ENCODE peak calls at places on chromosomes 13 and 19, in eight cellular contexts. F is effector CD8-positive, alpha-beta T cell; Y is sciatic nerve; M is Karpas-422; V is ascending aorta; D is tibial artery; G is non-pigmented ciliary epithelial cell; B is stimulated activated CD8-positive, alpha-beta memory T cell treated with anti-CD3 and anti-CD28 coated beads, Interleukin-4, amount 100 ng/mL, for 4 hours. Q is an unnamed sample.

GRCh38 chr13:43196171-43196611 is 172.8 kb downstream of the DNAJC15 start:
- DNase-seq in F (no peak), Y (no peak), M (no peak), V (no peak), D (no peak), G (no peak), B (no peak), Q (peak)

GRCh38 chr13:76523740-76524382 is 362.3 kb downstream of the KCTD12 start:
- DNase-seq in F (no peak), Y (no peak), M (no peak), V (no peak), D (no peak), G (no peak), B (no peak), Q (no peak)

GRCh38 chr13:29849071-29849541 is 1.3 kb downstream of the UBL3 start:
- DNase-seq in F (no peak), Y (no peak), M (peak), V (peak), D (no peak), G (no peak), B (no peak), Q (peak)

GRCh38 chr13:59931621-59932020 is 232.1 kb downstream of the DIAPH3 start:
- DNase-seq in F (no peak), Y (no peak), M (no peak), V (no peak), D (no peak), G (no peak), B (no peak), Q (no peak)

GRCh38 chr13:45850020-45850613 is 1.4 kb downstream of the SIAH3 start:
- DNase-seq in F (no peak), Y (no peak), M (no peak), V (no peak), D (no peak), G (no peak), B (no peak), Q (no peak)

GRCh38 chr19:18771328-18772242 is 19.5 kb downstream of the COMP start:
- DNase-seq in F (no peak), Y (no peak), M (peak), V (no peak), D (no peak), G (no peak), B (no peak), Q (no peak)

GRCh38 chr19:47232422-47233211 is 1.6 kb upstream of the BBC3 start:
- DNase-seq in F (no peak), Y (no peak), M (no peak), V (no peak), D (no peak), G (no peak), B (no peak), Q (no peak)

GRCh38 chr13:93265800-93266199 is 39.2 kb downstream of the GPC6 start:
- DNase-seq in F (no peak), Y (no peak), M (no peak), V (no peak), D (no peak), G (no peak), B (no peak), Q (no peak)

GRCh38 chr13:29162638-29163037 is 342.5 kb downstream of the MTUS2 start:
- DNase-seq in F (no peak), Y (no peak), M (no peak), V (no peak), D (no peak), G (no peak), B (no peak), Q (no peak)

GRCh38 chr19:48896191-48896720 is 2.3 kb downstream of the TULP2 start:
- DNase-seq in F (peak), Y (peak), M (peak), V (no peak), D (peak), G (no peak), B (no peak), Q (peak)

GRCh38 chr19:34962281-34962944 is 1.6 kb downstream of the ZNF792 start:
- DNase-seq in F (no peak), Y (no peak), M (no peak), V (no peak), D (no peak), G (no peak), B (no peak), Q (no peak)

GRCh38 chr19:7460562-7460966 is 28.3 kb downstream of the PEX11G start:
- DNase-seq in F (no peak), Y (no peak), M (no peak), V (no peak), D (no peak), G (peak), B (no peak), Q (no peak)

GRCh38 chr19:34772697-34773554 is at the start of gene ZNF599:
- DNase-seq in F (peak), Y (peak), M (peak), V (peak), D (peak), G (peak), B (peak), Q (peak)

GRCh38 chr13:46296920-46297319 is 85.2 kb downstream of the LRRC63 start:
- DNase-seq in F (no peak), Y (no peak), M (no peak), V (no peak), D (no peak), G (peak), B (no peak), Q (no peak)

GRCh38 chr13:106756446-106756845 is 188.5 kb upstream of the ARGLU1 start:
- DNase-seq in F (no peak), Y (no peak), M (no peak), V (no peak), D (no peak), G (no peak), B (no peak), Q (no peak)

GRCh38 chr19:12984683-12985048 is 10.6 kb upstream of the NFIX start:
- DNase-seq in F (no peak), Y (no peak), M (no peak), V (no peak), D (no peak), G (no peak), B (no peak), Q (no peak)

GRCh38 chr13:22903925-22904324 is 276.9 kb upstream of the SGCG start:
- DNase-seq in F (no peak), Y (no peak), M (no peak), V (no peak), D (no peak), G (no peak), B (no peak), Q (no peak)

GRCh38 chr13:114039471-114040141 is 65.7 kb upstream of the C13orf46 start:
- DNase-seq in F (no peak), Y (no peak), M (no peak), V (no peak), D (no peak), G (no peak), B (no peak), Q (no peak)

GRCh38 chr13:85313761-85314503 is 485.3 kb downstream of the SLITRK6 start:
- DNase-seq in F (no peak), Y (no peak), M (no peak), V (no peak), D (no peak), G (peak), B (no peak), Q (no peak)

GRCh38 chr13:29304148-29304547 is 291.3 kb downstream of the SLC7A1 start:
- DNase-seq in F (no peak), Y (no peak), M (no peak), V (no peak), D (no peak), G (no peak), B (no peak), Q (no peak)

GRCh38 chr19:44576843-44577565 is 36.4 kb upstream of the IGSF23 start:
- DNase-seq in F (no peak), Y (no peak), M (peak), V (no peak), D (no peak), G (no peak), B (no peak), Q (no peak)

GRCh38 chr19:15810335-15810734 is 5.1 kb downstream of the OR10H1 start:
- DNase-seq in F (no peak), Y (no peak), M (peak), V (no peak), D (no peak), G (no peak), B (no peak), Q (no peak)

GRCh38 chr13:100526299-100527030 is 62.1 kb downstream of the GGACT start:
- DNase-seq in F (no peak), Y (peak), M (no peak), V (no peak), D (no peak), G (no peak), B (no peak), Q (no peak)

GRCh38 chr19:55654833-55655647 is at the start of gene U2AF2:
- DNase-seq in F (peak), Y (peak), M (peak), V (peak), D (peak), G (no peak), B (peak), Q (peak)

GRCh38 chr19:42324655-42325307 is 654 bp upstream of the MEGF8 start:
- DNase-seq in F (no peak), Y (peak), M (no peak), V (no peak), D (no peak), G (no peak), B (no peak), Q (no peak)

GRCh38 chr19:16661480-16662034 is 618 bp downstream of the TMEM38A start:
- DNase-seq in F (peak), Y (peak), M (peak), V (peak), D (peak), G (no peak), B (no peak), Q (peak)

GRCh38 chr13:33401238-33401637 is 115.7 kb upstream of the STARD13 start:
- DNase-seq in F (no peak), Y (no peak), M (no peak), V (no peak), D (no peak), G (no peak), B (no peak), Q (no peak)